ENCODE peak calls at places on chromosome 20, in five cellular contexts. Z is dorsolateral prefrontal cortex; M is adrenal gland; P is GM23338; Y is CD4-positive, alpha-beta memory T cell. C is an unnamed sample.

GRCh38 chr20:22757424-22758189 is 173.2 kb upstream of the FOXA2 start:
- DNase-seq in M (no peak), Y (no peak), Z (no peak), P (no peak), C (no peak)

GRCh38 chr20:53773792-53774371 is 180.2 kb upstream of the ZNF217 start:
- DNase-seq in Y (no peak), Z (no peak), P (no peak), M (no peak), C (no peak)

GRCh38 chr20:17825949-17826843 is 126.4 kb downstream of the BANF2 start:
- DNase-seq in P (no peak), Y (no peak), M (no peak), Z (no peak), C (no peak)

GRCh38 chr20:47139934-47140333 is 216.6 kb downstream of the ZMYND8 start:
- DNase-seq in Y (no peak), M (no peak), Z (no peak), P (no peak), C (no peak)

GRCh38 chr20:59831024-59831900 is 102.2 kb downstream of the SYCP2 start:
- DNase-seq in Z (peak; percentile 76), Y (no peak), M (peak; percentile 39), P (peak; percentile 21), C (no peak)

GRCh38 chr20:52242237-52243230 is 51.0 kb upstream of the ZFP64 start:
- DNase-seq in Y (peak; percentile 29), P (peak; percentile 66), M (no peak), Z (no peak), C (no peak)

GRCh38 chr20:4344660-4345059 is 329.3 kb upstream of the RNF24 start:
- DNase-seq in M (no peak), Y (no peak), Z (no peak), P (no peak), C (no peak)

GRCh38 chr20:21510414-21510971 is 3.4 kb downstream of the NKX2-2 start:
- DNase-seq in Y (no peak), M (no peak), Z (no peak), P (peak; percentile 64), C (no peak)

GRCh38 chr20:57743450-57744095 is 33.8 kb upstream of the PMEPA1 start:
- DNase-seq in P (no peak), Y (no peak), Z (no peak), M (no peak), C (no peak)

GRCh38 chr20:46463852-46464251 is 49.5 kb downstream of the ZNF334 start:
- DNase-seq in P (no peak), M (no peak), Y (no peak), Z (no peak), C (no peak)

GRCh38 chr20:1451092-1451491 is 15.6 kb downstream of the NSFL1C start:
- DNase-seq in P (no peak), Z (no peak), M (peak; percentile 33), Y (no peak), C (no peak)

GRCh38 chr20:38446441-38447209 is 11.5 kb upstream of the SNHG17 start:
- DNase-seq in Y (peak; percentile 91), M (peak; percentile 95), P (peak; percentile 96), Z (peak; percentile 92), C (peak; percentile 77)

GRCh38 chr20:5947276-5947675 is 3.1 kb downstream of the TRMT6 start:
- DNase-seq in M (no peak), Y (no peak), P (no peak), Z (no peak), C (no peak)

GRCh38 chr20:38651154-38651553 is 49.5 kb downstream of the ARHGAP40 start:
- DNase-seq in Z (no peak), M (no peak), Y (no peak), P (no peak), C (no peak)

GRCh38 chr20:12012241-12013222 is 94.8 kb downstream of the BTBD3 start:
- DNase-seq in M (peak; percentile 61), Z (no peak), P (peak; percentile 85), Y (no peak), C (no peak)

GRCh38 chr20:5864873-5865582 is 85.3 kb downstream of the TRMT6 start:
- DNase-seq in Z (no peak), Y (no peak), M (peak; percentile 78), P (no peak), C (no peak)

GRCh38 chr20:36543187-36544133 is 2.1 kb downstream of the MYL9 start:
- DNase-seq in P (no peak), Y (no peak), Z (no peak), M (peak; percentile 98), C (no peak)

GRCh38 chr20:6492396-6493055 is 275.0 kb upstream of the BMP2 start:
- DNase-seq in P (peak; percentile 27), Y (no peak), Z (no peak), M (no peak), C (no peak)

GRCh38 chr20:44073011-44073674 is 113.8 kb downstream of the JPH2 start:
- DNase-seq in Z (peak; percentile 30), P (no peak), Y (no peak), M (peak; percentile 43), C (no peak)

GRCh38 chr20:44073675-44074071 is 113.3 kb downstream of the JPH2 start:
- DNase-seq in P (no peak), M (peak; percentile 17), Y (no peak), Z (no peak), C (no peak)

GRCh38 chr20:44071057-44071456 is 115.9 kb downstream of the JPH2 start:
- DNase-seq in Y (no peak), M (peak; percentile 25), P (no peak), Z (peak; percentile 26), C (no peak)

GRCh38 chr20:44071526-44072111 is 115.4 kb downstream of the JPH2 start:
- DNase-seq in Z (peak; percentile 22), P (no peak), Y (no peak), M (peak; percentile 36), C (no peak)

DNA sequence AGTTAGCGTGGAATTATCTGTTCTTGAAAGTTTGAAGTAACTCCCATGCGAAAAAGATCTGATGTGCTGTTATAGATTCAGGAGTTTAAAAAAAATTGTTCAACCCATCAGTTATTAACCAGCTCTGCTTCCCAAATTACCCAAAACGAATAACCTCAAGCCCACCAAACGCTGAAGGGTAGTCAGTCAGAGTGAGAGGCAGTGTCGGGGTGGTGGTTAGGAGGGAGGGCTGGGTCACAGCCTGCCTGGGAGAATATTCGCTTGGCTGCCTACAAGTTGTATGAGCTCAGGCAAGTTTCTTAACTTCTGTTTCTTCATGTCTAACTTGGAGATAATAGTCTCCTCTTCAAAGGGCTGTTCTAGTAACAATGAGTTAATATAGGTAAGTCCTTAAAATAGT is 114.6 kb downstream of the JPH2 start:
- DNase-seq in Y (no peak), P (no peak), M (peak; percentile 34), Z (no peak), C (no peak)
- H3K27ac ChIP-seq in Y (no peak overlapping the region), P (no peak overlapping the region), M (no peak overlapping the region), Z (no peak overlapping the region), C (no peak overlapping the region)

DNA sequence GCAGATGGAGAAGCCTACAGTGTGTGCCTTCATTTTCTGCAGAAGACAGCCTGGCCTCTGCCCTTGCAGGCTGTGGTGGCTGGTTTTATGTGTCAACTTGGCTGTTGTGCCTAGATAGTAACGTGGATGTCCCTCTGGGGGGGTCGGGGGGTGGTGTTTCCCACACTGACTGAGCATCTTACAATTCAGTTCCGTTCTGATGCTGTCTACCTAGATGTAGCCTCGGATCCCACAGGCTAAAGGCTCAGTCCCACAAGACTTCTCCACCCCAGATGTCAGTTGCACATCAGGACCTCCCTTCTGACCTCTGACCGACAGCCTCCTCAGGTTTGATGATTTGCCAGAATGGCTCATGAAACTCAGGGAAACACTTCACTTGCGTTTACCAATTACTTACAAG is 4.3 kb downstream of the PYGB start:
- DNase-seq in Y (no peak), P (no peak), M (peak; percentile 46), Z (no peak), C (no peak)
- H3K27ac ChIP-seq in Y (no peak overlapping the region), P (no peak overlapping the region), M (no peak overlapping the region), Z (peak overlapping the region; percentile 93), C (peak overlapping the region; percentile 52)

DNA sequence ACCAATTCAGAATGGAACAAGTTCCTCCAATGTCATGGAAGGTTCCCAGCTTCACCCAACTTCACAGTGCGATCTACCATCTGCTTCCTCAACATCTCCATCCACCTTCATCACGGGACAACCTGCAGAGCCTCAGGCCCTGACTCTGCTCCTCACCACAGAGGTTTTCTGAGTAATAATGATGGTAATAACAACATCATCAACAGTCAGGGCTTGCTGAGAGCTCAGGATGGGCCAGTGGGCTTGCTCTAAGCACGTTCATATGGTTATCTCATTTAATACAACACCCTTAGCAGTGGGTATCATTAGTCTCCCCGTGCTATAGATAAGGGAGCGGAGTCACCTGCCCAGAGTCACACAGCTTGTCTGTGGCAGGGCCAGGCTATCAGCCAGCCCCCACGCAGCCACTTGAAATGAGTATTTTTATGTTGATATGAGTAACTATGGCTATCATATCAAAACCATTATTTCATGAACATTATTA is 38.6 kb downstream of the PREX1 start:
- DNase-seq in M (no peak), Z (no peak), P (no peak), Y (no peak), C (no peak)
- H3K27ac ChIP-seq in M (no peak overlapping the region), Z (peak overlapping the region; percentile 74), P (no peak overlapping the region), Y (peak overlapping the region; percentile 24), C (no peak overlapping the region)

GRCh38 chr20:62785381-62785780 is 10.9 kb upstream of the MRGBP start:
- DNase-seq in Z (no peak), M (no peak), Y (no peak), P (no peak), C (no peak)
- H3K27ac ChIP-seq in Z (no peak overlapping the region), M (no peak overlapping the region), Y (no peak overlapping the region), P (no peak overlapping the region), C (no peak overlapping the region)